ENCODE peak calls at places on chromosomes 12 and 14, in four cellular contexts. W is GM12878, R is K562, X is HepG2. Y is an unnamed sample.

GRCh38 chr12:22684526-22685118 is 59.7 kb downstream of the ETNK1 start:
- DNase-seq in W (peak; percentile 11), R (peak; percentile 12), X (peak; percentile 17), Y (peak; percentile 50)

GRCh38 chr12:82015623-82016347 is 256.6 kb upstream of the PPFIA2 start:
- DNase-seq in W (peak; percentile 16), R (no peak), X (no peak), Y (no peak)

GRCh38 chr12:57772429-57773322 is at the start of gene EEF1AKMT3:
- DNase-seq in W (no peak), R (peak; percentile 69), X (peak; percentile 35), Y (no peak)

GRCh38 chr14:97866664-97867063 is 1069.5 kb downstream of the VRK1 start:
- DNase-seq in W (no peak), R (no peak), X (no peak), Y (no peak)

GRCh38 chr14:65879218-65880009 is 466.9 kb downstream of the FUT8 start:
- DNase-seq in W (no peak), R (no peak), X (no peak), Y (peak; percentile 14)

GRCh38 chr14:46279327-46279726 is 372.3 kb downstream of the RPL10L start:
- DNase-seq in W (no peak), R (no peak), X (no peak), Y (no peak)

GRCh38 chr14:60085085-60085484 is 6.6 kb upstream of the PCNX4 start:
- DNase-seq in W (no peak), R (no peak), X (no peak), Y (no peak)

GRCh38 chr12:96906498-96906848 is 584 bp upstream of the NEDD1 start:
- DNase-seq in W (no peak), R (no peak), X (no peak), Y (no peak)

GRCh38 chr14:51462706-51463105 is 189.0 kb upstream of the FRMD6 start:
- DNase-seq in W (no peak), R (no peak), X (no peak), Y (no peak)

GRCh38 chr12:49733219-49734017 is 7.9 kb upstream of the TMBIM6 start:
- DNase-seq in W (no peak), R (no peak), X (peak; percentile 39), Y (no peak)

GRCh38 chr12:27984275-27984674 is 11.7 kb upstream of the PTHLH start:
- DNase-seq in W (no peak), R (peak; percentile 34), X (no peak), Y (peak; percentile 88)

GRCh38 chr12:40338071-40338470 is 113.3 kb downstream of the LRRK2 start:
- DNase-seq in W (no peak), R (no peak), X (no peak), Y (no peak)

GRCh38 chr12:75936525-75937450 is 94.8 kb downstream of the PHLDA1 start:
- DNase-seq in W (no peak), R (no peak), X (no peak), Y (no peak)

GRCh38 chr12:18068355-18068754 is 21.6 kb downstream of the RERGL start:
- DNase-seq in W (no peak), R (no peak), X (no peak), Y (no peak)

GRCh38 chr12:124828264-124829007 is 35.2 kb downstream of the SCARB1 start:
- DNase-seq in W (no peak), R (no peak), X (peak; percentile 87), Y (peak; percentile 96)

GRCh38 chr14:100138955-100139354 is 20.5 kb downstream of the DEGS2 start:
- DNase-seq in W (no peak), R (no peak), X (no peak), Y (no peak)

GRCh38 chr14:23302290-23303225 is at the start of gene PPP1R3E:
- DNase-seq in W (no peak), R (peak; percentile 65), X (peak; percentile 84), Y (peak; percentile 40)

GRCh38 chr12:122137681-122138080 is 36.3 kb downstream of the IL31 start:
- DNase-seq in W (no peak), R (peak; percentile 54), X (no peak), Y (no peak)

GRCh38 chr12:119412811-119413794 is 78.6 kb downstream of the CCDC60 start:
- DNase-seq in W (no peak), R (peak; percentile 73), X (peak; percentile 43), Y (peak; percentile 77)

GRCh38 chr12:115869604-115870003 is 407.9 kb downstream of the MED13L start:
- DNase-seq in W (no peak), R (no peak), X (no peak), Y (no peak)

GRCh38 chr12:94867066-94867855 is 136.2 kb downstream of the NDUFA12 start:
- DNase-seq in W (no peak), R (no peak), X (no peak), Y (no peak)

GRCh38 chr12:58408516-58408915 is 467.1 kb downstream of the ATP23 start:
- DNase-seq in W (no peak), R (no peak), X (no peak), Y (no peak)

GRCh38 chr12:6078378-6079083 is 45.9 kb downstream of the VWF start:
- DNase-seq in W (no peak), R (no peak), X (no peak), Y (no peak)

GRCh38 chr14:38629412-38629811 is 373.5 kb upstream of the CLEC14A start:
- DNase-seq in W (no peak), R (no peak), X (no peak), Y (no peak)

GRCh38 chr12:91191516-91192111 is 9.0 kb upstream of the DCN start:
- DNase-seq in W (no peak), R (no peak), X (no peak), Y (no peak)

GRCh38 chr12:106865685-106866084 is 90.0 kb upstream of the TMEM263 start:
- DNase-seq in W (no peak), R (no peak), X (no peak), Y (no peak)

GRCh38 chr14:59359451-59360124 is 105.6 kb downstream of the GPR135 start:
- DNase-seq in W (peak; percentile 26), R (no peak), X (no peak), Y (no peak)

GRCh38 chr14:24463806-24464785 is 21.5 kb upstream of the SDR39U1 start:
- DNase-seq in W (no peak), R (no peak), X (no peak), Y (no peak)

GRCh38 chr12:79127268-79127895 is 262.8 kb downstream of the SYT1 start:
- DNase-seq in W (no peak), R (no peak), X (no peak), Y (peak; percentile 50)

GRCh38 chr12:8680533-8680932 is 17.3 kb upstream of the RIMKLB start:
- DNase-seq in W (no peak), R (no peak), X (no peak), Y (no peak)

GRCh38 chr12:84805474-84805858 is 107.1 kb downstream of the SLC6A15 start:
- DNase-seq in W (no peak), R (no peak), X (no peak), Y (no peak)

GRCh38 chr12:14952295-14952995 is 9.0 kb downstream of the ARHGDIB start:
- DNase-seq in W (no peak), R (no peak), X (peak; percentile 42), Y (peak; percentile 42)

GRCh38 chr14:22200977-22201605 is 387.9 kb downstream of the DAD1 start:
- DNase-seq in W (peak; percentile 3), R (peak; percentile 4), X (peak; percentile 71), Y (peak; percentile 71)

GRCh38 chr12:128445728-128446127 is 178.8 kb downstream of the TMEM132C start:
- DNase-seq in W (no peak), R (no peak), X (no peak), Y (no peak)

GRCh38 chr12:48814313-48815280 is 3.7 kb upstream of the CACNB3 start:
- DNase-seq in W (peak; percentile 31), R (peak; percentile 96), X (peak; percentile 42), Y (peak; percentile 87)

GRCh38 chr12:55899035-55899434 is 28.7 kb downstream of the PYM1 start:
- DNase-seq in W (no peak), R (no peak), X (peak; percentile 35), Y (no peak)

GRCh38 chr12:52644078-52644415 is 8.0 kb downstream of the KRT2 start:
- DNase-seq in W (no peak), R (no peak), X (no peak), Y (no peak)

GRCh38 chr14:102181187-102181586 is 41.5 kb downstream of the WDR20 start:
- DNase-seq in W (no peak), R (no peak), X (no peak), Y (no peak)

GRCh38 chr12:82149045-82149444 is 209.1 kb downstream of the CCDC59 start:
- DNase-seq in W (no peak), R (no peak), X (no peak), Y (no peak)

GRCh38 chr12:53696285-53696654 is 20.4 kb upstream of the ATP5MC2 start:
- DNase-seq in W (peak; percentile 25), R (peak; percentile 66), X (peak; percentile 82), Y (peak; percentile 100)

GRCh38 chr14:31357279-31357678 is 63.1 kb downstream of the HEATR5A start:
- DNase-seq in W (no peak), R (no peak), X (no peak), Y (no peak)

GRCh38 chr14:31362746-31363145 is 57.6 kb downstream of the HEATR5A start:
- DNase-seq in W (no peak), R (no peak), X (no peak), Y (no peak)

GRCh38 chr14:31363331-31364073 is 56.8 kb downstream of the HEATR5A start:
- DNase-seq in W (no peak), R (no peak), X (no peak), Y (no peak)

GRCh38 chr14:31360919-31361662 is 59.3 kb downstream of the HEATR5A start:
- DNase-seq in W (no peak), R (no peak), X (no peak), Y (peak; percentile 4)
- TF ChIP-seq POLR2AphosphoS2 in W (no peak), R (no peak), X (no peak), Y (no peak)

GRCh38 chr14:104658325-104658712 is 31.1 kb upstream of the INF2 start:
- DNase-seq in W (no peak), R (no peak), X (no peak), Y (no peak)

GRCh38 chr14:104659146-104659545 is 30.3 kb upstream of the INF2 start:
- DNase-seq in W (no peak), R (no peak), X (no peak), Y (no peak)

GRCh38 chr14:104660597-104660996 is 28.8 kb upstream of the INF2 start:
- DNase-seq in W (no peak), R (no peak), X (no peak), Y (no peak)

GRCh38 chr14:104661086-104661485 is 28.3 kb upstream of the INF2 start:
- DNase-seq in W (no peak), R (no peak), X (no peak), Y (no peak)

GRCh38 chr14:104659764-104660523 is 29.5 kb upstream of the INF2 start:
- DNase-seq in W (no peak), R (no peak), X (no peak), Y (no peak)
- TF ChIP-seq POLR2AphosphoS2 in W (no peak), R (no peak), X (no peak), Y (no peak)

GRCh38 chr14:25904446-25904845 is 693.4 kb downstream of the NOVA1 start:
- DNase-seq in W (no peak), R (no peak), X (no peak), Y (no peak)
- TF ChIP-seq POLR2AphosphoS2 in W (no peak), R (no peak), X (no peak), Y (no peak)

GRCh38 chr12:13004986-13005385 is 4.9 kb upstream of the HEBP1 start:
- DNase-seq in W (no peak), R (no peak), X (no peak), Y (no peak)
- TF ChIP-seq POLR2AphosphoS2 in W (no peak), R (no peak), X (no peak), Y (no peak)

GRCh38 chr14:95222151-95222631 is 64.9 kb upstream of the DICER1 start:
- DNase-seq in W (no peak), R (no peak), X (peak; percentile 6), Y (no peak)
- TF ChIP-seq POLR2AphosphoS2 in W (no peak), R (no peak), X (no peak), Y (no peak)